ENCODE peak calls at places on chromosomes 16 and 17, in six cellular contexts. S is BE2C, O is transverse colon, Y is MM.1S, J is OCI-LY7, M is mucosa of descending colon. N is an unnamed sample.

GRCh38 chr16:68425498-68426354 is 22.6 kb downstream of the SMPD3 start:
- DNase-seq in S (no peak), O (no peak), Y (no peak), J (no peak), M (no peak), N (no peak)

GRCh38 chr16:24526701-24527470 is 12.5 kb upstream of the RBBP6 start:
- DNase-seq in S (no peak), O (no peak), Y (no peak), J (no peak), M (no peak), N (no peak)

GRCh38 chr16:278863-279366 is 1.5 kb upstream of the ARHGDIG start:
- DNase-seq in S (peak; percentile 34), O (no peak), Y (no peak), J (peak; percentile 49), M (no peak), N (peak; percentile 77)

GRCh38 chr16:29675811-29676643 is 3.0 kb upstream of the QPRT start:
- DNase-seq in S (peak; percentile 44), O (no peak), Y (peak; percentile 23), J (peak; percentile 72), M (no peak), N (no peak)

GRCh38 chr17:39541652-39542051 is 66.1 kb downstream of the NEUROD2 start:
- DNase-seq in S (no peak), O (no peak), Y (no peak), J (no peak), M (no peak), N (no peak)

GRCh38 chr16:17887963-17888362 is 417.2 kb upstream of the XYLT1 start:
- DNase-seq in S (no peak), O (no peak), Y (no peak), J (no peak), M (no peak), N (no peak)

GRCh38 chr17:68909066-68909465 is 46.1 kb downstream of the ABCA8 start:
- DNase-seq in S (no peak), O (peak; percentile 20), Y (no peak), J (peak; percentile 20), M (peak; percentile 24), N (no peak)

GRCh38 chr17:2181206-2181983 is 122.2 kb downstream of the SMG6 start:
- DNase-seq in S (no peak), O (peak; percentile 52), Y (no peak), J (no peak), M (peak; percentile 53), N (no peak)

GRCh38 chr17:74779948-74780400 is 3.8 kb upstream of the NAT9 start:
- DNase-seq in S (no peak), O (peak; percentile 61), Y (no peak), J (peak; percentile 42), M (peak; percentile 52), N (no peak)

GRCh38 chr17:39551879-39552278 is 55.8 kb downstream of the NEUROD2 start:
- DNase-seq in S (no peak), O (no peak), Y (no peak), J (no peak), M (no peak), N (no peak)

DNA sequence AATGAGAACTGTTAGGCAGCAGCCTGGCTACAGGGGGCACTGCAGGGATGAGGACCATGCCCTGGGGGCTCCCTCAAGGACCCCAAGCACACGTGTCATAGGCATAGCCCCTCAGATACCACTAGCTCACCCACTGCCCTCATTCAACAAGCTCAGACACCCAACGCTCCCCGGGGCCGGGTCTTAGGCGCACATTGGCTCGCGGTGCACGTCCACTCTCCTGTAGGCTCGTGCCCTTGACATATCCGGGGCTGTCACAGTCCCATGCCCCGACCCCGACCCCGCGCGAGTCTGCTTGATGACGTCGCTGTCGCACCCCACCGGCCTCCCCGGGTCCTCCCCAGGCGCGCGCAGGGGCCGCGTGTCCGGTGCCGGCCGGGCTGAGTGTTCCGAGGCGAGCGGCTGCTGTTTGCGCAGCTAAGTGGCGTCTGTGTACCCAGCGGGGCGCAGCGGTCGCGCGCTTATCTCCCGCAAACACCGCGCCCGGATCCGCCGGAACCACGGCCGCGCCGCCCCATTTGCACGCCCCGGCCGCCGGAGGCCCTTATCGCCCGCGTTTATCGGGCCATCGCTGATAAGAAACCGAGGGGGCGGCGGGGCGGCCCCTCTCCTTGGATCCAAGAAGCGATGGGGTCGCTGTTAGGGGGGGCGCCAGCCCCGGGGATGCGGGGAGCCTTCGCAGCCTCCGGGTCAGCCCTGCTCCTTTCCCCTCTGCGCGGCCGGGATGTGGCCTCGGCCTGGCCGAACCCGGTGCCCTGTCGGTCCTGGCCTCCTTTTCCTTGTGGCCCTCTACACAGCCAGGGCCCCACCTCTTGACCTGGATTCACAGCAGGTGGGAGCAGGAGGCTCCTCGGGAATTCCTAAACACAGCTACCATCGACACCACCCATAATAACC is 20.7 kb upstream of the NAGS start:
- DNase-seq in S (peak; percentile 43), O (peak; percentile 34), Y (no peak), J (no peak), M (peak; percentile 40), N (no peak)
- H3K4me3 ChIP-seq in S (peak overlapping the region; percentile 66), O (peak overlapping the region; percentile 46), Y (no peak overlapping the region), J (no peak overlapping the region), M (no peak overlapping the region), N (no peak overlapping the region)

GRCh38 chr16:11877374-11877773 is 26.0 kb upstream of the RSL1D1 start:
- DNase-seq in S (no peak), O (no peak), Y (no peak), J (no peak), M (no peak), N (no peak)

GRCh38 chr16:11875721-11876120 is 24.4 kb upstream of the RSL1D1 start:
- DNase-seq in S (no peak), O (no peak), Y (no peak), J (no peak), M (no peak), N (no peak)

GRCh38 chr16:11884035-11884434 is 31.7 kb downstream of the GSPT1 start:
- DNase-seq in S (no peak), O (no peak), Y (no peak), J (no peak), M (no peak), N (no peak)

GRCh38 chr16:11876306-11876705 is 25.0 kb upstream of the RSL1D1 start:
- DNase-seq in S (no peak), O (no peak), Y (no peak), J (no peak), M (no peak), N (no peak)

GRCh38 chr16:11880047-11880446 is 28.7 kb upstream of the RSL1D1 start:
- DNase-seq in S (no peak), O (no peak), Y (no peak), J (no peak), M (no peak), N (no peak)
- TF ChIP-seq CTCF in S (no peak), O (no peak), Y (no peak), J (peak; percentile 35), M (no peak), N (no peak)

GRCh38 chr17:77929871-77930436 is 28.5 kb upstream of the TNRC6C start:
- DNase-seq in S (no peak), O (no peak), Y (no peak), J (no peak), M (no peak), N (no peak)
- H3K4me3 ChIP-seq in S (no peak overlapping the region), O (no peak overlapping the region), Y (no peak overlapping the region), J (no peak overlapping the region), M (no peak overlapping the region), N (no peak overlapping the region)

GRCh38 chr17:82408938-82409318 is 9.2 kb upstream of the HEXD start:
- DNase-seq in S (no peak), O (no peak), Y (no peak), J (no peak), M (no peak), N (no peak)

GRCh38 chr17:82412535-82413520 is 5.3 kb upstream of the HEXD start:
- DNase-seq in S (peak; percentile 79), O (no peak), Y (no peak), J (no peak), M (no peak), N (no peak)

GRCh38 chr17:82408288-82408937 is 9.7 kb upstream of the HEXD start:
- DNase-seq in S (no peak), O (no peak), Y (no peak), J (no peak), M (no peak), N (no peak)

GRCh38 chr17:82411396-82412053 is 6.6 kb upstream of the HEXD start:
- DNase-seq in S (no peak), O (no peak), Y (no peak), J (no peak), M (no peak), N (no peak)

DNA sequence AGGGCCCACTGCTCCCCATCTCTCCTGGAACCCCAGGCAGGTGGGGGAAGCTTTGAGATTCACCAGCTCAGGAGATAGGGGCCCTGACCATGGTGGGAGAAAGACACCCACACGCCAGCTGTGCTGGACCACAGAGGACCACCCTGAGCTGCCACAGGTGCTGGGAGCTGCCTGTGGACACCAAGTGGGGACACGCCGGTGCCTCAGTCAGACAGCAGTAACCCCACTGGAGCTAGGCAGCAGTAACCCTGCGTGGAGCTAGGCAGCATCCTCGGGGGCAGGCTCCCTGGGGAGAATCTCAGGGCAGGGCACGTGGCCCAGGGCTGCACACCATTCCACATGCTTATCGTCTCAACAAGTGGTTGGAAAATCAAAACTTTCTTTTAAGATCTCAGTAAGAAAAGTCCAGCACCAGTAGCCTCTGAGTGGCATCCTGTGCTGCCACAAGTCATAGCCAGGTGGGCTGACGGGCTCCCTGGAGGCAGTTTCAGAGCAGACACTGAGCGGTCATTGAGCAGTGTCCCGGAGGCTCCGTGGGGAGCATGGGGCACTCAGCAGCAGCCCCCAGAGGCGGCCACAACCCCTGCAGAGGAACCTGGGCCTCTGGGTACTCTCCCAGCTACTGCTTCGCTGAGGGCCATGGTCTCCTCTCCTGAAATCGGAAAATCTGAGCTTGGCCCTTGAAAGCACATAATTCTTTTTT is 8.0 kb upstream of the HEXD start:
- DNase-seq in S (no peak), O (no peak), Y (no peak), J (no peak), M (no peak), N (no peak)
- TF ChIP-seq CTCF in S (no peak), O (no peak), Y (no peak), J (no peak), M (no peak), N (no peak)

GRCh38 chr17:49995055-49995738 is at the start of gene DLX3:
- DNase-seq in S (peak; percentile 82), O (peak; percentile 60), Y (no peak), J (no peak), M (peak; percentile 73), N (peak; percentile 75)
- H3K4me3 ChIP-seq in S (no peak within 1 kb of the TSS), O (peak within 1 kb of the TSS; percentile 58), Y (no peak within 1 kb of the TSS), J (no peak within 1 kb of the TSS), M (no peak within 1 kb of the TSS), N (peak within 1 kb of the TSS; percentile 15)

DNA sequence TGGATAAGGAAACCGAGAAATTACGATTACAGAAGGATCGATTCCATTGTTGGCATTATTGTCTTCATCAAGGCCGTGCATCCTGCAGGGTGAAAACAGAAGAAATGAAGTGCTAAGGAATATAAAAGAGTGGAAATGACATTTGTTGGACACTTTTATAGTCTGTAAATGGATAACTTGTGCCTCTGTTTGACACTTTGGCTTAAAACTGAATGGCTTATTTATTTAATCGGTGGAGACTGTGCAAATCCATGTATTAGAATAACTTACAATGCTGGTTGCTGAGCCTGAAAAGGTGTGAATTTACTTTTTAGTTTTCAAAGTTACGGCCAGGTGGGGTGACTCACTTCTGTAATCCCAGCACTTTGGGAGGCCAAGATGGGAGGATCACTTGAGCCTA is 31.4 kb downstream of the ITGB3 start:
- DNase-seq in S (no peak), O (no peak), Y (no peak), J (no peak), M (no peak), N (no peak)
- TF ChIP-seq CTCF in S (no peak), O (no peak), Y (no peak), J (no peak), M (no peak), N (no peak)

GRCh38 chr17:6901086-6901485 is 69.6 kb upstream of the TEKT1 start:
- DNase-seq in S (no peak), O (no peak), Y (no peak), J (no peak), M (no peak), N (no peak)
- H3K4me3 ChIP-seq in S (no peak overlapping the region), O (no peak overlapping the region), Y (no peak overlapping the region), J (no peak overlapping the region), M (no peak overlapping the region), N (no peak overlapping the region)

N was measured in LNCaP clone FGC.